ENCODE peak calls at places on chromosome X, in eight cellular contexts. H is mucosa of descending colon; L is right atrium auricular region; R is bronchial epithelial cell; C is CD8-positive, alpha-beta T cell; N is endodermal cell; D is Peyer's patch; K is IMR-90. J is an unnamed sample.

GRCh38 chrX:110087485-110088356 is 84.8 kb downstream of the TMEM164 start:
- DNase-seq in H (no peak), L (no peak), R (peak), C (no peak), N (no peak), D (no peak), K (peak), J (no peak)

GRCh38 chrX:100413231-100413630 is 3.2 kb upstream of the PCDH19 start:
- DNase-seq in H (no peak), L (peak), R (peak), C (no peak), N (peak), D (peak), K (peak), J (no peak)

GRCh38 chrX:20116575-20117240 is at the start of gene MAP7D2:
- DNase-seq in H (no peak), L (no peak), R (no peak), C (no peak), N (peak), D (no peak), K (no peak), J (no peak)

GRCh38 chrX:147478899-147479298 is 432.8 kb upstream of the FMR1 start:
- DNase-seq in H (no peak), L (no peak), R (no peak), C (no peak), N (no peak), D (no peak), K (no peak), J (no peak)

GRCh38 chrX:332916-333610 is 14.5 kb upstream of the GTPBP6 start:
- DNase-seq in H (peak), L (no peak), R (no peak), C (no peak), N (no peak), D (no peak), K (no peak), J (peak)

GRCh38 chrX:14694631-14695030 is 165.3 kb downstream of the GLRA2 start:
- DNase-seq in H (no peak), L (no peak), R (peak), C (no peak), N (no peak), D (no peak), K (peak), J (no peak)

GRCh38 chrX:108735680-108736508 is 469 bp downstream of the IRS4 start:
- DNase-seq in H (no peak), L (no peak), R (peak), C (no peak), N (no peak), D (no peak), K (no peak), J (no peak)

GRCh38 chrX:2504706-2505332 is 4.0 kb upstream of the DHRSX start:
- DNase-seq in H (no peak), L (no peak), R (no peak), C (no peak), N (no peak), D (no peak), K (no peak), J (no peak)

GRCh38 chrX:31832263-31832662 is 760.4 kb upstream of the FTHL17 start:
- DNase-seq in H (no peak), L (no peak), R (peak), C (no peak), N (no peak), D (no peak), K (no peak), J (no peak)

GRCh38 chrX:129540725-129541184 is 696 bp downstream of the OCRL start:
- DNase-seq in H (peak), L (no peak), R (peak), C (no peak), N (peak), D (no peak), K (no peak), J (no peak)

GRCh38 chrX:79270401-79270800 is 96.7 kb downstream of the ITM2A start:
- DNase-seq in H (peak), L (no peak), R (no peak), C (peak), N (peak), D (peak), K (no peak), J (peak)

GRCh38 chrX:156000361-156000926 is 2.9 kb downstream of the IL9R start:
- DNase-seq in H (no peak), L (no peak), R (no peak), C (no peak), N (no peak), D (no peak), K (no peak), J (no peak)

GRCh38 chrX:44012484-44013096 is 39.4 kb upstream of the NDP start:
- DNase-seq in H (peak), L (no peak), R (peak), C (no peak), N (no peak), D (no peak), K (peak), J (no peak)

GRCh38 chrX:10158279-10158939 is 1.6 kb downstream of the CLCN4 start:
- DNase-seq in H (no peak), L (no peak), R (no peak), C (no peak), N (peak), D (peak), K (no peak), J (no peak)

GRCh38 chrX:105297041-105297440 is 76.5 kb upstream of the TEX13A start:
- DNase-seq in H (no peak), L (no peak), R (peak), C (no peak), N (no peak), D (no peak), K (no peak), J (no peak)
- H3K4me3 ChIP-seq in H (no peak), L (no peak), R (no peak), C (no peak), N (no peak), D (no peak), K (no peak), J (no peak)

GRCh38 chrX:48467331-48467761 is 2.7 kb downstream of the SLC38A5 start:
- DNase-seq in H (no peak), L (no peak), R (no peak), C (no peak), N (no peak), D (no peak), K (no peak), J (no peak)

GRCh38 chrX:48470110-48470832 is at the start of gene SLC38A5:
- DNase-seq in H (no peak), L (no peak), R (no peak), C (no peak), N (no peak), D (no peak), K (no peak), J (no peak)

GRCh38 chrX:48470833-48471118 is 716 bp upstream of the SLC38A5 start:
- DNase-seq in H (no peak), L (no peak), R (no peak), C (no peak), N (no peak), D (no peak), K (no peak), J (no peak)

GRCh38 chrX:48468247-48468671 is 1.8 kb downstream of the SLC38A5 start:
- DNase-seq in H (no peak), L (no peak), R (no peak), C (no peak), N (peak), D (peak), K (no peak), J (no peak)

GRCh38 chrX:48468693-48469691 is 1.1 kb downstream of the SLC38A5 start:
- DNase-seq in H (no peak), L (no peak), R (no peak), C (no peak), N (peak), D (peak), K (no peak), J (peak)
- H3K4me3 ChIP-seq in H (no peak), L (peak), R (peak), C (peak), N (peak), D (peak), K (no peak), J (peak)

GRCh38 chrX:37783284-37783683 is 3.4 kb downstream of the CYBB start:
- DNase-seq in H (no peak), L (no peak), R (no peak), C (no peak), N (no peak), D (no peak), K (no peak), J (no peak)

GRCh38 chrX:37779857-37780256 is at the start of gene CYBB:
- DNase-seq in H (no peak), L (no peak), R (no peak), C (no peak), N (no peak), D (peak), K (no peak), J (no peak)

GRCh38 chrX:37785569-37785968 is 5.7 kb downstream of the CYBB start:
- DNase-seq in H (no peak), L (no peak), R (peak), C (no peak), N (no peak), D (no peak), K (no peak), J (no peak)

GRCh38 chrX:37776987-37777325 is 2.9 kb upstream of the CYBB start:
- DNase-seq in H (no peak), L (no peak), R (no peak), C (no peak), N (no peak), D (no peak), K (no peak), J (no peak)

GRCh38 chrX:37781808-37782207 is 1.9 kb downstream of the CYBB start:
- DNase-seq in H (no peak), L (no peak), R (no peak), C (no peak), N (no peak), D (no peak), K (no peak), J (no peak)
- H3K4me3 ChIP-seq in H (no peak), L (peak), R (no peak), C (no peak), N (no peak), D (no peak), K (no peak), J (no peak)

GRCh38 chrX:122434942-122435341 is 749.1 kb upstream of the GRIA3 start:
- DNase-seq in H (no peak), L (no peak), R (no peak), C (no peak), N (no peak), D (no peak), K (no peak), J (no peak)

GRCh38 chrX:122441451-122441850 is 742.6 kb upstream of the GRIA3 start:
- DNase-seq in H (no peak), L (no peak), R (no peak), C (no peak), N (no peak), D (no peak), K (no peak), J (no peak)

GRCh38 chrX:122440832-122441231 is 743.2 kb upstream of the GRIA3 start:
- DNase-seq in H (no peak), L (no peak), R (no peak), C (no peak), N (no peak), D (no peak), K (no peak), J (no peak)

DNA sequence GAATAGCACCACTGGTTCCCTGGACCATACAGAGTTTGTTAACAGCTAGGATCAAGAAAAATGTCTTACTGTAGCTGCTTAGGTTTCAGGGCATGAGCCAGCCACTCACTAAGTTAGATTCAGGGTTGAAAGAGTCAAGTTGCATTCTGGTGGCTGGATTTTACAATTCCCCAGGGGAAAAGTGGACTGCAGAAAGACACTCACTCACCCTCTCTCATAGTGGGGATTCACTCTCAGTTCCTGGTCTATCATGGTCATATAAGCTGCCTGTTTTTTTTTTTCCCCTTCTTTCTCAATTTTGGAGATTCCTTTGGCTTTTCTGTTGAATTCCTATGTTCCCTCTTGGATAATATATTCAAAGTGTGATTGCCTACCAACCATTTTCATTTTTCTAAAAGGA is 744.2 kb upstream of the GRIA3 start:
- DNase-seq in H (no peak), L (no peak), R (no peak), C (no peak), N (no peak), D (no peak), K (no peak), J (no peak)
- H3K4me3 ChIP-seq in H (no peak), L (no peak), R (no peak), C (no peak), N (no peak), D (no peak), K (no peak), J (no peak)

GRCh38 chrX:153500676-153501280 is 6.0 kb downstream of the BGN start:
- DNase-seq in H (no peak), L (no peak), R (no peak), C (no peak), N (no peak), D (no peak), K (no peak), J (no peak)
- H3K4me3 ChIP-seq in H (no peak), L (no peak), R (no peak), C (no peak), N (no peak), D (no peak), K (no peak), J (no peak)

GRCh38 chrX:111339212-111339611 is 68.9 kb upstream of the CAPN6 start:
- DNase-seq in H (no peak), L (no peak), R (no peak), C (no peak), N (no peak), D (no peak), K (no peak), J (no peak)
- H3K4me3 ChIP-seq in H (no peak), L (no peak), R (no peak), C (no peak), N (no peak), D (no peak), K (no peak), J (no peak)

DNA sequence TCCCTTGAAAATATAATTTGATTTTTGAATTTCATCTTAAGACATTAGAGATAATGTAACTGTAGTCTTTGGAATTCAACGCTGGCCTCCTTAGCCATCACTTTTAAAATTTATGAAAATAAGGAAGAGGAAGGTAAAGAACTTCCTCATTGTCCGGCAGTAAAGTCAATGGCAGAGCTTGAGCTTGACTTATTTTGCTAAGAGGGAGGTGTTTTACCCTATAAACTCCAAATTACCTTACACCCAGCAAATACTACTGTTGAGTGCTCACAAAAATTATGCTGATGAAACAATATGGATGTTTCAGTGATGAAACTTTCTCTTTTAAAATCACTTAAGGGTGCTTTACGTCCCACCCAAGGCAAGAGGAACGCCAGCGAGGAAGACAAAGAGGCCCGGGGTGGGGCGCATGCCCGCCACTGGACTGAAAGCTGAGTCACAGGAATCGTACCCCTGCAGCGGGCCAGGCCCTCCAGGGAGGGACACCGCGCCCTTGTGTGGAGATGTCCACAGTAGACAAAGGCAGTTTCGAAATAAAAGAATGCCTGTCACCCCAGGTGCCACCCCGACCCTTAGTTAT is 603 bp upstream of the TMSB4X start:
- DNase-seq in H (peak), L (peak), R (peak), C (no peak), N (peak), D (peak), K (peak), J (no peak)
- H3K4me3 ChIP-seq in H (peak), L (peak), R (peak), C (peak), N (peak), D (peak), K (peak), J (peak)

J was measured in CD8-positive, alpha-beta memory T cell.